ENCODE peak calls at places on chromosomes 4 and X, in ten cellular contexts. G is SK-N-SH; S is AG04450; B is A549; C is CD4-positive, alpha-beta memory T cell; K is CD4-positive, CD25-positive, alpha-beta regulatory T cell; Z is WERI-Rb-1; U is Panc1; M is astrocyte; D is pancreas. Q is an unnamed sample.

GRCh38 chr4:170106899-170107298 is 17.1 kb upstream of the AADAT start:
- DNase-seq in G (no peak), S (no peak), B (no peak), C (no peak), K (no peak), Z (no peak), U (no peak), M (no peak), D (no peak), Q (no peak)

GRCh38 chr4:80340036-80340435 is 4.5 kb downstream of the CFAP299 start:
- DNase-seq in G (no peak), S (no peak), B (no peak), C (no peak), K (no peak), Z (no peak), U (no peak), M (no peak), D (no peak), Q (no peak)

GRCh38 chr4:147479817-147480216 is 1.1 kb upstream of the EDNRA start:
- DNase-seq in G (no peak), S (no peak), B (no peak), C (no peak), K (no peak), Z (no peak), U (no peak), M (peak; percentile 81), D (no peak), Q (peak; percentile 58)

GRCh38 chr4:128220286-128221235 is 67.1 kb downstream of the PGRMC2 start:
- DNase-seq in G (peak; percentile 36), S (peak; percentile 21), B (peak; percentile 62), C (no peak), K (peak; percentile 10), Z (no peak), U (no peak), M (peak; percentile 87), D (no peak), Q (no peak)

GRCh38 chr4:174317531-174317930 is 33.8 kb downstream of the CEP44 start:
- DNase-seq in G (no peak), S (no peak), B (no peak), C (no peak), K (no peak), Z (no peak), U (no peak), M (no peak), D (no peak), Q (no peak)

GRCh38 chr4:98688416-98689290 is 30.2 kb upstream of the TSPAN5 start:
- DNase-seq in G (peak; percentile 29), S (peak; percentile 43), B (peak; percentile 43), C (peak; percentile 60), K (peak; percentile 69), Z (no peak), U (peak; percentile 30), M (peak; percentile 57), D (no peak), Q (no peak)

GRCh38 chr4:84401669-84402068 is 97.4 kb downstream of the NKX6-1 start:
- DNase-seq in G (no peak), S (no peak), B (peak; percentile 2), C (no peak), K (no peak), Z (no peak), U (no peak), M (no peak), D (no peak), Q (peak; percentile 19)

GRCh38 chr4:4712800-4713528 is 146.5 kb upstream of the MSX1 start:
- DNase-seq in G (no peak), S (no peak), B (no peak), C (no peak), K (no peak), Z (no peak), U (no peak), M (no peak), D (no peak), Q (no peak)

GRCh38 chr4:154294951-154295350 is 196.6 kb downstream of the DCHS2 start:
- DNase-seq in G (no peak), S (no peak), B (no peak), C (no peak), K (no peak), Z (no peak), U (no peak), M (no peak), D (no peak), Q (no peak)

GRCh38 chrX:69093960-69094935 is 71.0 kb downstream of the PJA1 start:
- DNase-seq in G (peak; percentile 68), S (no peak), B (peak; percentile 58), C (peak; percentile 23), K (peak; percentile 24), Z (peak; percentile 57), U (peak; percentile 10), M (peak; percentile 30), D (no peak), Q (peak; percentile 51)

GRCh38 chrX:82029571-82030218 is 827.8 kb downstream of the SH3BGRL start:
- DNase-seq in G (no peak), S (no peak), B (no peak), C (no peak), K (no peak), Z (no peak), U (no peak), M (no peak), D (no peak), Q (no peak)

GRCh38 chr4:6319530-6320150 is 50.0 kb downstream of the WFS1 start:
- DNase-seq in G (no peak), S (no peak), B (no peak), C (no peak), K (no peak), Z (no peak), U (no peak), M (no peak), D (no peak), Q (no peak)

GRCh38 chr4:183783933-183784622 is 121.0 kb upstream of the STOX2 start:
- DNase-seq in G (no peak), S (no peak), B (no peak), C (no peak), K (no peak), Z (no peak), U (no peak), M (no peak), D (no peak), Q (no peak)

GRCh38 chr4:15906024-15906443 is 32.5 kb downstream of the FGFBP1 start:
- DNase-seq in G (no peak), S (no peak), B (peak; percentile 90), C (no peak), K (no peak), Z (no peak), U (peak; percentile 32), M (peak; percentile 68), D (peak; percentile 62), Q (no peak)

GRCh38 chr4:107931775-107932321 is 499 bp downstream of the CYP2U1 start:
- DNase-seq in G (no peak), S (no peak), B (no peak), C (peak; percentile 21), K (peak; percentile 24), Z (no peak), U (no peak), M (no peak), D (no peak), Q (no peak)

GRCh38 chr4:11525085-11525484 is 96.4 kb upstream of the HS3ST1 start:
- DNase-seq in G (no peak), S (no peak), B (no peak), C (no peak), K (no peak), Z (no peak), U (no peak), M (no peak), D (no peak), Q (no peak)

GRCh38 chrX:68186552-68187262 is 246.6 kb downstream of the OPHN1 start:
- DNase-seq in G (no peak), S (no peak), B (peak; percentile 72), C (no peak), K (no peak), Z (no peak), U (no peak), M (no peak), D (no peak), Q (no peak)

GRCh38 chrX:22325091-22325490 is 52.4 kb downstream of the CBLL2 start:
- DNase-seq in G (no peak), S (no peak), B (no peak), C (no peak), K (no peak), Z (no peak), U (no peak), M (peak; percentile 37), D (no peak), Q (no peak)

GRCh38 chrX:140572724-140573123 is 67.9 kb upstream of the SOX3 start:
- DNase-seq in G (peak; percentile 21), S (no peak), B (peak; percentile 51), C (no peak), K (no peak), Z (peak; percentile 29), U (peak; percentile 46), M (peak; percentile 8), D (no peak), Q (peak; percentile 34)
- H3K4me3 ChIP-seq in G (peak overlapping the region; percentile 11), S (no peak overlapping the region), B (no peak overlapping the region), C (no peak overlapping the region), K (no peak overlapping the region), Z (no peak overlapping the region), U (no peak overlapping the region), M (no peak overlapping the region), D (no peak overlapping the region), Q (no peak overlapping the region)

GRCh38 chr4:61202100-61202637 is 2.0 kb downstream of the ADGRL3 start:
- DNase-seq in G (peak; percentile 60), S (no peak), B (no peak), C (no peak), K (no peak), Z (peak; percentile 22), U (no peak), M (no peak), D (peak; percentile 56), Q (peak; percentile 9)
- H3K4me3 ChIP-seq in G (no peak overlapping the region), S (peak overlapping the region; percentile 54), B (no peak overlapping the region), C (no peak overlapping the region), K (no peak overlapping the region), Z (peak overlapping the region; percentile 76), U (peak overlapping the region; percentile 14), M (peak overlapping the region; percentile 83), D (no peak overlapping the region), Q (peak overlapping the region; percentile 65)

GRCh38 chr4:139633195-139633594 is 32.4 kb upstream of the MGST2 start:
- DNase-seq in G (no peak), S (no peak), B (no peak), C (no peak), K (no peak), Z (no peak), U (no peak), M (no peak), D (no peak), Q (no peak)
- H3K4me3 ChIP-seq in G (no peak overlapping the region), S (no peak overlapping the region), B (peak overlapping the region; percentile 6), C (no peak overlapping the region), K (no peak overlapping the region), Z (peak overlapping the region; percentile 32), U (peak overlapping the region; percentile 55), M (no peak overlapping the region), D (peak overlapping the region; percentile 30), Q (no peak overlapping the region)

GRCh38 chr4:56288663-56289062 is 98.6 kb downstream of the AASDH start:
- DNase-seq in G (no peak), S (no peak), B (no peak), C (no peak), K (no peak), Z (no peak), U (no peak), M (no peak), D (no peak), Q (no peak)

GRCh38 chr4:56293121-56293520 is 94.2 kb downstream of the AASDH start:
- DNase-seq in G (no peak), S (no peak), B (no peak), C (no peak), K (no peak), Z (no peak), U (no peak), M (no peak), D (no peak), Q (no peak)

GRCh38 chr4:56286763-56287162 is 100.5 kb downstream of the AASDH start:
- DNase-seq in G (no peak), S (no peak), B (no peak), C (no peak), K (no peak), Z (no peak), U (no peak), M (peak; percentile 69), D (no peak), Q (no peak)

GRCh38 chr4:56289934-56290333 is 97.4 kb downstream of the AASDH start:
- DNase-seq in G (peak; percentile 27), S (no peak), B (no peak), C (no peak), K (no peak), Z (no peak), U (no peak), M (peak; percentile 22), D (no peak), Q (no peak)
- H3K4me3 ChIP-seq in G (no peak overlapping the region), S (peak overlapping the region; percentile 13), B (no peak overlapping the region), C (no peak overlapping the region), K (peak overlapping the region; percentile 13), Z (no peak overlapping the region), U (peak overlapping the region; percentile 34), M (no peak overlapping the region), D (no peak overlapping the region), Q (no peak overlapping the region)